ENCODE peak calls at places on chromosomes 2 and 18, in eight cellular contexts. C is CD8-positive, alpha-beta memory T cell; B is CD8-positive, alpha-beta T cell; J is cardiac muscle cell; H is thyroid gland; Z is fibroblast of lung; E is tibial artery; Y is trophoblast cell. K is an unnamed sample. For H3K4me1, the result is how much of the 10 kb centered on the place peaks cover.

GRCh38 chr2:171554991-171555615 is 32.8 kb downstream of the CYBRD1 start:
- DNase-seq in C (no peak), B (no peak), J (no peak), H (no peak), Z (no peak), E (no peak), Y (no peak), K (no peak)

GRCh38 chr2:173524257-173524951 is 169.7 kb downstream of the CDCA7 start:
- DNase-seq in C (no peak), B (no peak), J (no peak), H (no peak), Z (no peak), E (no peak), Y (no peak), K (no peak)

GRCh38 chr18:66728951-66729350 is 125.1 kb upstream of the CDH19 start:
- DNase-seq in C (no peak), B (no peak), J (no peak), H (no peak), Z (no peak), E (no peak), Y (no peak), K (no peak)

GRCh38 chr2:38128653-38129052 is 52.7 kb upstream of the CYP1B1 start:
- DNase-seq in C (no peak), B (no peak), J (no peak), H (no peak), Z (no peak), E (peak), Y (peak), K (peak)

GRCh38 chr2:39119732-39120520 is 925 bp downstream of the SOS1 start:
- DNase-seq in C (peak), B (peak), J (peak), H (peak), Z (peak), E (peak), Y (peak), K (peak)

GRCh38 chr18:56085561-56085960 is 497.6 kb upstream of the TCF4 start:
- DNase-seq in C (no peak), B (no peak), J (no peak), H (no peak), Z (peak), E (peak), Y (no peak), K (peak)

GRCh38 chr2:40440835-40441234 is 11.1 kb downstream of the SLC8A1 start:
- DNase-seq in C (no peak), B (no peak), J (no peak), H (no peak), Z (no peak), E (no peak), Y (no peak), K (no peak)

GRCh38 chr2:72785517-72785916 is 40.3 kb downstream of the EXOC6B start:
- DNase-seq in C (no peak), B (no peak), J (no peak), H (no peak), Z (no peak), E (no peak), Y (no peak), K (no peak)

GRCh38 chr2:130776550-130776949 is 21.2 kb downstream of the AMER3 start:
- DNase-seq in C (no peak), B (no peak), J (peak), H (no peak), Z (no peak), E (no peak), Y (peak), K (no peak)

GRCh38 chr2:127670957-127671290 is 4.4 kb downstream of the LIMS2 start:
- DNase-seq in C (no peak), B (no peak), J (no peak), H (no peak), Z (no peak), E (no peak), Y (no peak), K (no peak)

GRCh38 chr2:127673304-127674069 is 1.8 kb downstream of the LIMS2 start:
- DNase-seq in C (no peak), B (no peak), J (peak), H (no peak), Z (no peak), E (peak), Y (no peak), K (no peak)

GRCh38 chr2:127671557-127672302 is 3.6 kb downstream of the LIMS2 start:
- DNase-seq in C (no peak), B (no peak), J (no peak), H (no peak), Z (no peak), E (no peak), Y (no peak), K (no peak)

GRCh38 chr2:127674241-127675209 is 805 bp downstream of the LIMS2 start:
- DNase-seq in C (no peak), B (no peak), J (peak), H (no peak), Z (no peak), E (peak), Y (no peak), K (peak)

DNA sequence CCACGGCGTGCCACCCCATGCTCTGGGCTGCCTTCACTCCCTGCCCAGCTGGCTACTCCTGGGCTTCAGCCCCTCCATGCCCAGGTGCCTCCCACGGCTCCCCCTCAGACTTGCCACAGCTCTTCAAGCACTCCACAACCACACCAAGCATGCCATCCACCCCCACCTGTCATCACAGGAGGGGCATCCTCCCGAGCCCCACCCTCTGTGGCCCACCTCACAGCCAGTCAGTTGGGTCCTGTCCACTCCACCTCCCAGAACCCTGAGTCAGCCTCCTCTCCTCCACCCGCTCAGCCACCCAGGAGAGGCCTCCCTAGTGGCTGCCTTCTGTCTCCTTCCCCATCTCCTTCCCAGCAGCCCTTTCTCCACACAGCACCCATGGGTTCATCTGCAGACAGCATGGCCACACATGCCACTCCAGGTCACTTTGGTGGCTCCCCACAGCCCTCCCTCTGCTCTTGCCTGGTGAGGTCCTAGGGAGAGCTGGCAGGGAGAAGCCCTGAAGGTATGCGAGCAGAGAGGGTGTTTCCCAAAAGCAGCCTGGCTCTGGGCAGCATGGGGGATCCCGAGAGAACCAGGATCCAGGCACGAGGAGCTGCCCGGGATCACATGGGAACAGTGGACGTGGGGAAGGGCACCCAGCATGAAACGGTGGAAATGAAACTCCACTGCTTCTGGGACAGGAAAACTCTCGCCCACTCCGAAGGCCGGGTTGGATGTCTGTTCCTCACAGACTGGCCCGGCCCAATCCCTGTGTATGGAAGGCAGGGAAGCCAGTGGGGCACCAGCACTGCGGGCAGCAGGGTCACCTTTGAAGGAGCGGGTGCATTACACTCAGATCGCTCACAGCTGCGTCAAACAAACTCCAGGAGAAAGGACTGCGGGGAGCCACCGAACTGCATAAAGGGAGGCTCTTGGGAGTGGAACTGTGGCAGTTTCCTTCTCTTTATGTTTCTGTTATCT is 2.7 kb downstream of the LIMS2 start:
- DNase-seq in C (no peak), B (no peak), J (no peak), H (no peak), Z (no peak), E (no peak), Y (peak), K (no peak)
- H3K4me3 ChIP-seq in C (no peak), B (no peak), J (no peak), H (no peak), Z (no peak), E (peak), Y (no peak), K (peak)

DNA sequence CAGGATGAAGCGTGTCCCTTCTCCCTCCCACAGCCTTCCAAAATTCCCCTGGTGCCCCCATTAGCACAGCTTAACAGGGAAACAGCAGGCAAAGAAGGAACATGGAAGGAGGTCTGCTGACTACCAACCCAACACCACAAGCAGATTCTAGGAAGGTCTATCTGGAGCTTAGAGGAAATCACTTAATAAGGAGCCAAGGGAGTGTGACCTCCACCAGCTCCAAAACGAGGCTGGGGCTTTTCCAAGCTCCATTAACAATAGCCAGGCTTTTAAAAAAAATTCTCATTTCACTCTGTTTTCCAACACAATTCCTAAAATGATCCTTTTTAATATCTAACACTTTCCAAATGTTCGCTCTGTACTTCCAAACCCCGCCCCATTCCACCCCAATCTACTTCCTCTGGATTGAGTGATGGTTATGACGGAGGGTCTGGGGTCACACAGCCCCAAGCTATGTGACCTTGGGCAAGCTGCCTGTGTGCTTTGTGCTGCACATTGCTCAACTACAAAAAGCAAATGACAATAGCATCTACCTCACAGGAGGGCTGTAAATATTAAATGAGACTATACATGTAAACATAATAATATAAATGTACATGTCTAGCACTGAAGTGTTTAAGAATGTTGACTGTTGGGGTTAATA is 55.1 kb downstream of the STK39 start:
- DNase-seq in C (no peak), B (no peak), J (no peak), H (no peak), Z (no peak), E (no peak), Y (no peak), K (no peak)
- H3K4me1 ChIP-seq in C (under half), B (under half), J (half or more), H (under half), Z (under half), E (under half), Y (under half), K (under half)

DNA sequence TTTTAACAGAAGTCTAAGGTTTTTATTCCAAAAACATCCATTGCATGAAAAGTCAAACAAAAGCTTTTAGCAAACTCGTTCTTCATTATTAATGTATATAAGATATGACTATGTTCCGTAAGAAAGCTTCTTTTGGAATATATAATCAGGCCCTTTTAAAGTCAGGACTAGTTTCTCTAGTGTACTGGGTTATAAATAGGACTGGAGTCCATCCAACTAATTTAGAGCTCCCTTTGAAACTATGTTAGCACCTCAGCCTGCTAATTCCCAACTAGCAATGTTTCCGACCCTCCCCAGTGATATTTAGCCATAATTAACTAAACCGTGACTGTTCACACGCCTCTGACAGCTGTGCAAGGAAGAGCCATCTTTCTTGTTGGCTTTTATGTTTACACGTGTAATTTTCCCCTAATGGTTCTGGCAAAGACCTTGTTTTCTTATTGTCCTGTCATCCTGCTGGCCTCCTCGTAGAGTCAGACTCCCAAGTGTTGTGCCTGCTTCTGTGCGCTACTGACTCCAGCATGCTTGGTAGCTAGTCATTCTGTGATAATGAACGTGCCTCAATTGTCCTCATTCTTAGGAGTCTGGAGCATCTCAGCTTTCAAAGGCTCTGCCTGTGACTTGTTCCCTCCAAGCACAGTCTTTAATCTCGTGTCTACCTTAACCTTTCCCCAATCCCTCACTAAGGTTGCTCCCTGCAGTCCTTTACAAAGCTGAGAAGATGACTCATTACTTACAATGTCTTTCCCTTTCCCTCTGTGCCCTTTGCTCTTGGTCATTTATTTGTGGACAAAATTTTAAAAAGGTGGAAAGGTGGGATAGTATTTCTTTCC is 172.2 kb upstream of the RASGRP3 start:
- DNase-seq in C (no peak), B (no peak), J (no peak), H (no peak), Z (no peak), E (no peak), Y (no peak), K (no peak)
- H3K4me3 ChIP-seq in C (no peak), B (no peak), J (no peak), H (no peak), Z (no peak), E (no peak), Y (no peak), K (no peak)

DNA sequence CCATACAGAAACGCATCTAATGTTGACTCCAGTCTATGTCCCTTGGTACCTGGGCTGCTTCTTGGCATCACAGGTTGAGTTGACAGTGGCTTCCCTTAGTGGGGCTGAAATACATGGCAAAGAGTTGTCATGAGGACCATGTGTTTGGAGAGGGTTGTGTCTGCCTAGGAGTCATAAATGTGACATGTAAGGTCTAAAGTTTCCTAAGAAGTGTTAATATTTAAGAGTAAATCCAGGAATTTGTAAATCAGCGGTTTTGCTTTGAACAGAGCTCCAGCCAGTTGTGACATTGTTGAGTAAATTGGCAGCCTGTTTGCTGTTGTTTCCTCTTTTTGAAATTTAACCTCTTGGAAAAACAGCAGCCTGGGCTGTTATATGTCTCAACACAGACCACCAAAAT is 68.5 kb upstream of the RND3 start:
- DNase-seq in C (no peak), B (no peak), J (no peak), H (no peak), Z (no peak), E (no peak), Y (no peak), K (no peak)
- H3K4me1 ChIP-seq in C (under half), B (under half), J (under half), H (under half), Z (under half), E (under half), Y (under half), K (under half)

DNA sequence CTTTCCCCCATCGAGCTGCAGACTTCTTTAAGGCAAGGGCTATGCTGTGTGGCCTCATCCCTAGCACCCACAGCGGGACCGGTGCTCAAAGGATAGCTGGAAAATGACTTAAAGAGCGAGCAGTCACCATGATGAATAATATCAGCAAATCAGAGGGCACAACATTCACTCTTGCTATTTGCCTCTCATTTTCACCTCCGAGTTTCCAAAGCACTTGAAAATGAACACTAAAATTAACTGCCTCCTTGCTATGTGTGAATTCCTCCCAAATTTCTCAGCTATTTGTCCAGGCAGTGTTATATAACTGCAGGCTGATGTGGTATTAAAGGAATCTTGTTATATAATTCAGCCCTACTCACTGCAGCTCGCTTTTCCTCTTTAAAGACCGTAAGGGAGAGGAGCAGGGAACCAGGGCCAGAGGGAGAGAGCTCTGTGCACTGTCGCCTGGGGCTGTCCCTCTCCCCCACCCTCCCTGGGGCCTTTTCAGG is 1.5 kb downstream of the CYS1 start:
- DNase-seq in C (no peak), B (no peak), J (no peak), H (no peak), Z (peak), E (no peak), Y (no peak), K (no peak)
- H3K4me3 ChIP-seq in C (no peak), B (peak), J (peak), H (no peak), Z (peak), E (peak), Y (no peak), K (peak)

GRCh38 chr2:85600235-85600575 is 2.3 kb downstream of the TMEM150A start:
- DNase-seq in C (no peak), B (no peak), J (no peak), H (no peak), Z (no peak), E (no peak), Y (no peak), K (no peak)

GRCh38 chr2:85600951-85601770 is 1.3 kb downstream of the TMEM150A start:
- DNase-seq in C (no peak), B (no peak), J (no peak), H (no peak), Z (no peak), E (no peak), Y (no peak), K (no peak)

GRCh38 chr2:85599468-85600234 is 2.8 kb downstream of the TMEM150A start:
- DNase-seq in C (no peak), B (no peak), J (no peak), H (no peak), Z (no peak), E (no peak), Y (no peak), K (no peak)

GRCh38 chr2:85602476-85603234 is at the start of gene TMEM150A:
- DNase-seq in C (peak), B (peak), J (peak), H (peak), Z (peak), E (peak), Y (peak), K (peak)

DNA sequence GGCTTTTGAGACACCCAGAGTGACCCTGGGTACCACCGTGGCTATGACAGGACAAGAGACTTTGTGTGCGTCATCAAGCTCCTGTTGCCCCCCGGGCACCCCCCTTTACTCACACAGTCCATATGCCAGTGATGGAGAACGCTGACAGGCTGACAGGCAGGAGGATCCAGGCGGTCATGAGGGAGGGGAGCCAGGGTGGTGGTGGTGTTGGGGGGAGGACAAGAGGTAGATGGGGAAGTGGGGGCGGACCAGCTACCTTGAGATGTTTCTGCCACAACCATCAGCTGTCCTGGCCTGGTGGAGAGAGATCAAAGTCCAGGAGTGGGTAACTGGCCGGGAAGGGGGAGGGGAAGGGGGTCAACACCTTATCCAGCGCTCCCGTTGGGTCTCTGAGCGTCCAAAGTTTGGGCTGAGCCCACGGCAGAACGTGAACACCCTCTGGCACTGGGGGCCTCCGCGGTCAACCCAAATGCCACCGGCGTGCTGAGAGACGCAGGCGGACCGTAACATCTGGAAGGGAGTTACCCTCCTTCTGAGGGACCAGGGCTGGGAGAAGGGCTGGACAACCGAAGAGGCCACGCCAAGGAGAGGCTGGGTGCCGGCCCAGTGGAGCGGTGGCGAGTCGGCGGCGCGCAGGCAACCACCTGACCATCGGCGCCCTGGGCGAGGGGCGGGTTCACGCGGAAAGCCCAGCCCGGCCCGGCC is 575 bp downstream of the TMEM150A start:
- DNase-seq in C (no peak), B (no peak), J (no peak), H (peak), Z (peak), E (peak), Y (peak), K (peak)
- H3K4me1 ChIP-seq in C (under half), B (under half), J (under half), H (under half), Z (under half), E (half or more), Y (under half), K (under half)

GRCh38 chr2:161427413-161428239 is 11.5 kb downstream of the TBR1 start:
- DNase-seq in C (no peak), B (no peak), J (no peak), H (no peak), Z (no peak), E (no peak), Y (no peak), K (no peak)
- H3K4me3 ChIP-seq in C (no peak), B (no peak), J (no peak), H (no peak), Z (peak), E (peak), Y (no peak), K (peak)

GRCh38 chr2:147098946-147099345 is 745.9 kb upstream of the ACVR2A start:
- DNase-seq in C (no peak), B (no peak), J (no peak), H (no peak), Z (no peak), E (no peak), Y (no peak), K (no peak)
- H3K4me1 ChIP-seq in C (under half), B (under half), J (under half), H (under half), Z (under half), E (under half), Y (under half), K (under half)

DNA sequence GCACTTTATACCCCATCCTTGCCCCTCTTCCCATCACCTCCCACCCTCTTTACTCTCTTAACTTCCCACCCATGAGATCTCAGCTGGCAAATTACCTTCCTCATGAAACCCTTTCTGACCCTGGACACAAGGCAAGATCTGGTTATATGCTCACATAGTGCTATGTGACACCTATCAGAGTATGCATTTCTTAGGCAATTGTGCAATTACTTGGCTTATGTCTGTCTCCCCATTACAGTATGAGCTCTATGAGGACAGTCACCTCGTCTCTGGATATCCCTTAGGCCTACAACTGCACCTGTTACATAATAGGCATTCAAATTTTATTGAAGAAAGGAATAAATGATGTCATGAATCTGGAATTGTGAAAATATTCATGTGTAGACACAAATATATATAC is 91.4 kb downstream of the ZNF385B start:
- DNase-seq in C (no peak), B (no peak), J (no peak), H (no peak), Z (no peak), E (no peak), Y (no peak), K (no peak)
- H3K4me3 ChIP-seq in C (no peak), B (no peak), J (no peak), H (no peak), Z (no peak), E (no peak), Y (no peak), K (no peak)

K was measured in adipocyte.